ENCODE peak calls at places on chromosome 5, in four cellular contexts. X is IMR-90, D is A549, Y is uterus. K is an unnamed sample.

GRCh38 chr5:100479079-100479688 is 56.0 kb upstream of the FAM174A start:
- DNase-seq in X (peak; percentile 7), D (peak; percentile 42), Y (no peak), K (peak; percentile 2)

GRCh38 chr5:43425965-43426364 is 13.8 kb upstream of the CCL28 start:
- DNase-seq in X (peak; percentile 80), D (peak; percentile 52), Y (no peak), K (no peak)

GRCh38 chr5:122997294-122997693 is 39.2 kb downstream of the PPIC start:
- DNase-seq in X (no peak), D (no peak), Y (no peak), K (no peak)

GRCh38 chr5:28743362-28743761 is 1705.0 kb upstream of the CDH9 start:
- DNase-seq in X (no peak), D (no peak), Y (no peak), K (no peak)

GRCh38 chr5:55853271-55853670 is 2.1 kb downstream of the IL31RA start:
- DNase-seq in X (no peak), D (no peak), Y (no peak), K (no peak)

GRCh38 chr5:96675882-96676281 is 13.7 kb downstream of the CAST start:
- DNase-seq in X (no peak), D (no peak), Y (no peak), K (no peak)

GRCh38 chr5:153791339-153791738 is 247.4 kb downstream of the FAM114A2 start:
- DNase-seq in X (no peak), D (no peak), Y (no peak), K (no peak)

GRCh38 chr5:32600057-32600622 is 14.8 kb downstream of the SUB1 start:
- DNase-seq in X (peak; percentile 86), D (no peak), Y (no peak), K (no peak)

GRCh38 chr5:78672154-78672553 is 23.6 kb upstream of the LHFPL2 start:
- DNase-seq in X (no peak), D (no peak), Y (no peak), K (no peak)

GRCh38 chr5:16616536-16617271 is at the start of gene RETREG1:
- DNase-seq in X (no peak), D (peak; percentile 38), Y (peak; percentile 22), K (peak; percentile 15)

GRCh38 chr5:143968071-143968878 is 156.3 kb downstream of the HMHB1 start:
- DNase-seq in X (peak; percentile 78), D (peak; percentile 75), Y (no peak), K (peak; percentile 45)

GRCh38 chr5:116733995-116734716 is 159.5 kb upstream of the SEMA6A start:
- DNase-seq in X (no peak), D (no peak), Y (peak; percentile 14), K (no peak)

GRCh38 chr5:95923918-95924559 is 37.6 kb downstream of the ELL2 start:
- DNase-seq in X (no peak), D (no peak), Y (no peak), K (peak; percentile 71)

GRCh38 chr5:64487283-64487682 is 18.5 kb upstream of the RGS7BP start:
- DNase-seq in X (no peak), D (no peak), Y (no peak), K (no peak)

GRCh38 chr5:171825046-171825445 is 39.4 kb downstream of the SMIM23 start:
- DNase-seq in X (no peak), D (no peak), Y (no peak), K (no peak)

GRCh38 chr5:160359816-160360215 is 10.6 kb downstream of the C1QTNF2 start:
- DNase-seq in X (no peak), D (no peak), Y (no peak), K (no peak)

GRCh38 chr5:64635056-64635686 is 55.1 kb upstream of the SHISAL2B start:
- DNase-seq in X (peak; percentile 39), D (peak; percentile 23), Y (no peak), K (peak; percentile 24)

GRCh38 chr5:43773032-43773830 is 170.3 kb downstream of the NNT start:
- DNase-seq in X (peak; percentile 67), D (peak; percentile 14), Y (no peak), K (peak; percentile 29)

GRCh38 chr5:142569905-142570304 is 116.0 kb downstream of the FGF1 start:
- DNase-seq in X (no peak), D (no peak), Y (no peak), K (no peak)

GRCh38 chr5:180739958-180740357 is at the start of gene OR2Y1:
- DNase-seq in X (no peak), D (no peak), Y (no peak), K (no peak)

GRCh38 chr5:150541895-150542294 is 34.0 kb downstream of the NDST1 start:
- DNase-seq in X (no peak), D (no peak), Y (no peak), K (no peak)
- TF ChIP-seq POLR2A in X (no peak), D (no peak), Y (no peak), K (no peak)

DNA sequence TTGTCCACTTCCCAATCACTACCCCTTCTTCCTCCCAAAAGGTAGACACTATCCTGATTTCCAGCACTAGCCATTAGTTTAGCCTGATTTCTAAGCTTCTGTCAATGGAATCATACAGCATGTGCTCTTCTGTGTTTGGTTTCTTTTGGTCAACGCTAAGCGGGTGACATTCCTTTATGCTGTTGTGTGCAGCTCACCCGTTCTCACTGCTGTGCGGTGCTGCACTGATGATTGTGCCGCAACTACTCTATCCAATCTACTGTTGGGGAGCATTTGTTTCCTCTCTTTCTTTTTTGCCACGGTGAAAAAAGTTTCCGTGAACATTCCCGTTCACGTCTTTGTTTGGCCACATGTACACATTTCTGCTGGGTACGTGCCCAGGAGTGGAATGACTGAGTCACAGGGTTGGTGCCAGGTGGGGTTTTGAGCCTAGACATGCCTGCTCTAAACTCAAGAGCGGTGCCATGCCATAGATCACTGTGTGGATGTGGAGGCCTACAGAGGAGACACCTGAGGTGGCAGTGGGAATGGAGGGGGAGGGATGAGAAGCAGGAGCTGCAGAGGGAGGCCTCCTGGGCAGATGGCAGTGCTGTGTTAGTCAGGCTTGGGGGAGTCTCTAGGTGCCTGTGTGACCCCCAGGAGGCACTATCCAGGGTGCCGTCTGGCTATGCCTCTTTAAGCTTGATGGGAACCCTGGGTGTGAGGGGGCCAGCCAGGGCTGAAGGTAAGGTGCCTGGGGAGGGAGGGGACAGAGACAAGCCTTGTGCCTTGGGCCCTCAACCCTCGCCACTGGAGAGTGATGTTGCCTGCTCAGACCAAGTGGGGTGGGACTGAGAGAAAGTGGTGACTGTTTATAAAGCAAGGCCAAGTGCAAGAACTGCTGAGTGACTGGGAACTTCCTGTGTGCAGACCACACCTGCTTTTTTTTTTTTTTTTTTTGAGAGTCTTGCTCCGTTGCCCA is 11.4 kb upstream of the ANKRD33B start:
- DNase-seq in X (peak; percentile 37), D (peak; percentile 51), Y (no peak), K (no peak)
- TF ChIP-seq POLR2A in X (no peak), D (no peak), Y (no peak), K (no peak)

DNA sequence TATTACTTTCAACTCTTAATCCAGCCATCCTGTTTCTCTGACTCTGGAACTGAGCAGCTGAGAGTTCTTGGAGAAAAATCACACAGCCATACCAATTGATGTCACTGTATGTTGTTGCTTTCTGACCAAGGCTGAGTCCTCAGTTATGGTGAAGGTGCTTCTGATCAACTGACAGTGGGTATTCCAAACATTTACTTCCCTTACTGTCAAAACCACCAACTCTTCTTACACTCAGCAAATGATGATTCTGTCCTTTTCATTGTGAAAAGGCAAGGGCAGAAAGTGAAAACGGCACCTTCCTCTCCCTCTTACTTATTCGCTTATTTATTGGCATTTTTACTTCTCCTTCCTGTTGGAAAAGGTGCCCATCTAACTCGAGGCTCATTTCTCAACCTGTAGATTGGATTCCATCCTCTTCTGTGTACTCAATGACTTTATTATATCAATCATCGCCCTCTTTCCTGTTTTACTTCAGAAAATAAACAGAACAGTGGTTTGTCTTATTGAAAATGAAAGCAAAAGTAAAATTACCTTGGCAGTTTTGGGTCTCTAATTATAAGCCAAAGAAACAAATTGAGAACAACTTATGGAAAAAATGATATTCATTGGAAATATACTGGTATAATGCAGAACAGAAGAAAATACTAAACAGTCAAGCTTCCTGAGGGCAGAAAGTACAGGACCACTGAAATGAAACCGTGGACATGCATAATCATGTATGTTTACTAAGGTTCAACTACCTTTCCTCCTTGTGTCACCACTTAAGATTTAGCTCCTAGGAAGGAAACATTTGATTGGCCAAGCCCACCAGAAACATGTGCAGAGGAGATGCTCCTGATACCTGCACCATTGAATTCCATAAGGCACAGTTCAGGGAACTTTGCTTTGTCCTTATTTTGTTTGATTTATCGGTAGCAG is 104.5 kb upstream of the CHD1 start:
- DNase-seq in X (peak; percentile 7), D (no peak), Y (no peak), K (peak; percentile 70)
- TF ChIP-seq POLR2A in X (no peak), D (no peak), Y (no peak), K (peak; percentile 30)

DNA sequence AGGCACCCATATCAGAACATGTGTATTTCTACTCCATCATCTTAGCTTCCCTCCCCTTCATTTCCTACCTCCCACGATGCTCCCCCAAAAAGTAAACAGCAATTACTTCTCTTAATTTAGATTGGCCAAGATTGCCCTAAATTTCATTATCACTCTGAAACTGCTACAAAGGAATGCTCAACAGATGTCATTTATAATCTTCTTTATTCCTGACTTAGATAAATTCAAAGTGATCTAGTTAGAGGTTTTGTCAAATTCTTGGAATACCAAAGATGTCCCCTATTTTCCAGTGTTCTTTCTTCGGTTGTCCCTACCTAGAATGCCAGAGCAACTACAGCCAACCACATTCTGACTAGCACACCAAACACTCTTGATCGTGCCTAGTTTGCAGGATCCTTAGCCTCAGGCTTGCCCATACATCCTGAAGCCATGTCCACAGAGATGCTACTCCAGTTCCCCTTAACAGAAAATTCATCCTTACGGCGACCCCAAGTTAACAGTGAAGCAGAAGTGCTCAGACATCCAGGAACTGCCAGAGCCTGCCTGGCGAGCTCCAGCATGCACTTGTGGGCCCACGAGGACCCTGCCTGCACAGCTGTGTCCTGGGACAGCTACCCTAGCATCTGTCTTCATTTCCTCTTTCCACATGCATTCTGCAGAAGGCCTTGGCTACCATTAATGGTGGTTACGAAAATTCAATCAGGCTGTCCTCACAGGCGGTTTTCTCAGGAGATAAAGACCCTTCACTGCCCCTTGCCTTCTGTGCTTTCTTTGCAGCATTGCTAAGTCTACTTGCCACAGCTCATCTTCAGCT is 31.5 kb downstream of the DAP start:
- DNase-seq in X (no peak), D (no peak), Y (no peak), K (no peak)
- TF ChIP-seq POLR2A in X (no peak), D (no peak), Y (no peak), K (no peak)

GRCh38 chr5:65821966-65822365 is 100.0 kb downstream of the NLN start:
- DNase-seq in X (no peak), D (no peak), Y (no peak), K (no peak)

GRCh38 chr5:65825388-65826328 is 100.7 kb upstream of the ERBIN start:
- DNase-seq in X (no peak), D (no peak), Y (no peak), K (no peak)

GRCh38 chr5:65822696-65823095 is 100.7 kb downstream of the NLN start:
- DNase-seq in X (no peak), D (no peak), Y (no peak), K (no peak)

GRCh38 chr5:65823174-65823573 is 101.2 kb downstream of the NLN start:
- DNase-seq in X (peak; percentile 23), D (peak; percentile 62), Y (no peak), K (no peak)

GRCh38 chr5:65823820-65824445 is 101.9 kb downstream of the NLN start:
- DNase-seq in X (no peak), D (no peak), Y (no peak), K (no peak)
- TF ChIP-seq POLR2A in X (no peak), D (no peak), Y (no peak), K (no peak)

GRCh38 chr5:177389368-177390169 is 5.3 kb downstream of the SLC34A1 start:
- DNase-seq in X (peak; percentile 96), D (no peak), Y (no peak), K (no peak)
- TF ChIP-seq POLR2A in X (no peak), D (no peak), Y (no peak), K (no peak)